ENCODE peak calls at places on chromosome 11, in seven cellular contexts. Y is esophagus squamous epithelium, O is neural crest cell, B is dorsolateral prefrontal cortex, C is fibroblast of mammary gland, Z is testis, J is type B pancreatic cell. H is an unnamed sample.

GRCh38 chr11:62108017-62108750 is 15.6 kb upstream of the INCENP start:
- DNase-seq in Y (no peak), O (peak), B (peak), C (peak), Z (peak), J (no peak), H (peak)

GRCh38 chr11:38718049-38718448 is 2120.0 kb upstream of the RAG2 start:
- DNase-seq in Y (no peak), O (no peak), B (no peak), C (no peak), Z (no peak), J (no peak), H (peak)

GRCh38 chr11:88281317-88281712 is 56.2 kb downstream of the CTSC start:
- DNase-seq in Y (no peak), O (no peak), B (no peak), C (peak), Z (no peak), J (no peak), H (peak)

GRCh38 chr11:101807521-101807920 is 107.3 kb upstream of the CEP126 start:
- DNase-seq in Y (no peak), O (no peak), B (no peak), C (no peak), Z (no peak), J (no peak), H (no peak)

GRCh38 chr11:21933095-21933494 is 259.8 kb upstream of the ANO5 start:
- DNase-seq in Y (no peak), O (no peak), B (no peak), C (no peak), Z (no peak), J (no peak), H (peak)

GRCh38 chr11:121291896-121292502 is 572 bp upstream of the SC5D start:
- DNase-seq in Y (no peak), O (no peak), B (peak), C (no peak), Z (no peak), J (no peak), H (peak)

GRCh38 chr11:104259121-104259610 is 95.2 kb upstream of the PDGFD start:
- DNase-seq in Y (no peak), O (no peak), B (no peak), C (no peak), Z (no peak), J (no peak), H (no peak)

GRCh38 chr11:73308963-73309960 is 1.2 kb downstream of the ARHGEF17 start:
- DNase-seq in Y (no peak), O (peak), B (no peak), C (peak), Z (peak), J (peak), H (peak)

GRCh38 chr11:47360341-47360740 is 7.8 kb upstream of the MYBPC3 start:
- DNase-seq in Y (no peak), O (no peak), B (no peak), C (no peak), Z (no peak), J (no peak), H (no peak)

GRCh38 chr11:72430743-72431570 is 3.4 kb downstream of the CLPB start:
- DNase-seq in Y (no peak), O (peak), B (peak), C (peak), Z (peak), J (no peak), H (peak)

GRCh38 chr11:10809373-10810199 is 860 bp upstream of the EIF4G2 start:
- DNase-seq in Y (no peak), O (no peak), B (peak), C (peak), Z (peak), J (no peak), H (peak)

GRCh38 chr11:71283960-71284359 is 31.6 kb upstream of the SHANK2 start:
- DNase-seq in Y (no peak), O (no peak), B (no peak), C (no peak), Z (no peak), J (no peak), H (no peak)

GRCh38 chr11:8338138-8338537 is 74.5 kb upstream of the LMO1 start:
- DNase-seq in Y (no peak), O (peak), B (peak), C (peak), Z (peak), J (no peak), H (peak)

DNA sequence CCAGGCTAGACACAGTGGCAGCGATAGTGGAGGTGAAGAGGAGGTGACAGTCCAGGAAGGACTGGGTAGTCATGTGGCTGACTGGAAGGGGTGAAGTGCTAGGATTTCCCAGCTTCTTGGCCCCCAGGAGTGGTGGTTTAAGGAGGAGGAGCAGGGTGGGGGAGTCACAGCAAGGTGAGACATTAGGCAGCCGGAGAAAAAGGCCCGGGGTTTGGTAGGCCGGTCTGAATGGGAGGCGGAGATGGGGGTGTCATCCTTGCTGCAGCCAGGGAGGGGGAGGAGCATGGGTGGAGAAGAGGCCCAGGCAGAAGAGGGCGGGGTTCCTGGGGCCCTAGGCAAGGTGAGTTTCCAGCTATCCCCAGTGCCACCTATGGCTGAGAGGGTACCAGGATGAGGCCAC is 6.1 kb downstream of the SIPA1 start:
- DNase-seq in Y (no peak), O (no peak), B (no peak), C (no peak), Z (no peak), J (no peak), H (peak)
- TF ChIP-seq CTCF in Y (no peak), O (no peak), B (no peak), C (no peak), Z (no peak), J (no peak), H (no peak)

GRCh38 chr11:2566223-2567025 is 121.6 kb downstream of the KCNQ1 start:
- DNase-seq in Y (no peak), O (no peak), B (no peak), C (no peak), Z (no peak), J (no peak), H (no peak)
- TF ChIP-seq CTCF in Y (no peak), O (no peak), B (peak), C (no peak), Z (no peak), J (no peak), H (peak)

GRCh38 chr11:35082322-35083180 is 56.4 kb upstream of the CD44 start:
- DNase-seq in Y (peak), O (no peak), B (no peak), C (peak), Z (peak), J (no peak), H (peak)
- TF ChIP-seq CTCF in Y (no peak), O (no peak), B (no peak), C (no peak), Z (no peak), J (no peak), H (peak)

GRCh38 chr11:69640995-69641581 is at the start of gene CCND1:
- DNase-seq in Y (no peak), O (peak), B (no peak), C (peak), Z (peak), J (peak), H (peak)
- TF ChIP-seq CTCF in Y (peak), O (peak), B (no peak), C (peak), Z (no peak), J (peak), H (peak)

H was measured in choroid plexus epithelial cell.